ENCODE peak calls at places on chromosomes 6 and 20, in nine cellular contexts. One of them, this sample, is unnamed.

GRCh38 chr6:75458895-75459294 is 34.7 kb downstream of the FILIP1 start:
- DNase-seq in psoas muscle: no peak
- DNase-seq in ovary: no peak
- DNase-seq in GM20000: no peak
- DNase-seq in brain microvascular endothelial cell: peak; percentile 74
- DNase-seq in SK-N-SH: no peak
- DNase-seq in PC-3: no peak
- DNase-seq in CD8-positive, alpha-beta T cell: no peak
- DNase-seq in HFF-Myc: no peak
- DNase-seq in this sample: no peak

GRCh38 chr6:11992086-11992485 is 20.0 kb upstream of the HIVEP1 start:
- DNase-seq in brain microvascular endothelial cell: no peak
- DNase-seq in psoas muscle: no peak
- DNase-seq in GM20000: no peak
- DNase-seq in CD8-positive, alpha-beta T cell: no peak
- DNase-seq in HFF-Myc: no peak
- DNase-seq in PC-3: no peak
- DNase-seq in ovary: no peak
- DNase-seq in SK-N-SH: no peak
- DNase-seq in this sample: no peak

GRCh38 chr6:24537082-24537699 is 42.4 kb downstream of the ALDH5A1 start:
- DNase-seq in psoas muscle: no peak
- DNase-seq in GM20000: no peak
- DNase-seq in HFF-Myc: no peak
- DNase-seq in ovary: no peak
- DNase-seq in brain microvascular endothelial cell: no peak
- DNase-seq in CD8-positive, alpha-beta T cell: no peak
- DNase-seq in PC-3: peak; percentile 29
- DNase-seq in SK-N-SH: no peak
- DNase-seq in this sample: no peak

GRCh38 chr6:39615622-39616021 is 109.6 kb downstream of the KIF6 start:
- DNase-seq in psoas muscle: no peak
- DNase-seq in CD8-positive, alpha-beta T cell: no peak
- DNase-seq in ovary: no peak
- DNase-seq in brain microvascular endothelial cell: no peak
- DNase-seq in GM20000: no peak
- DNase-seq in PC-3: no peak
- DNase-seq in HFF-Myc: no peak
- DNase-seq in SK-N-SH: no peak
- DNase-seq in this sample: no peak

GRCh38 chr6:72040106-72040505 is 153.8 kb downstream of the RIMS1 start:
- DNase-seq in HFF-Myc: no peak
- DNase-seq in CD8-positive, alpha-beta T cell: no peak
- DNase-seq in SK-N-SH: no peak
- DNase-seq in brain microvascular endothelial cell: no peak
- DNase-seq in psoas muscle: no peak
- DNase-seq in ovary: no peak
- DNase-seq in GM20000: no peak
- DNase-seq in PC-3: no peak
- DNase-seq in this sample: no peak

GRCh38 chr6:144283781-144284473 is 1.2 kb upstream of the UTRN start:
- DNase-seq in brain microvascular endothelial cell: peak; percentile 20
- DNase-seq in CD8-positive, alpha-beta T cell: no peak
- DNase-seq in SK-N-SH: no peak
- DNase-seq in GM20000: peak; percentile 25
- DNase-seq in ovary: no peak
- DNase-seq in HFF-Myc: no peak
- DNase-seq in psoas muscle: no peak
- DNase-seq in PC-3: peak; percentile 52
- DNase-seq in this sample: no peak

GRCh38 chr20:44691424-44692423 is 23.4 kb upstream of the CCN5 start:
- DNase-seq in GM20000: no peak
- DNase-seq in ovary: no peak
- DNase-seq in SK-N-SH: peak; percentile 3
- DNase-seq in psoas muscle: peak; percentile 88
- DNase-seq in CD8-positive, alpha-beta T cell: no peak
- DNase-seq in PC-3: no peak
- DNase-seq in HFF-Myc: no peak
- DNase-seq in brain microvascular endothelial cell: no peak
- DNase-seq in this sample: no peak

GRCh38 chr6:6699741-6700367 is 111.3 kb downstream of the LY86 start:
- DNase-seq in SK-N-SH: peak; percentile 28
- DNase-seq in brain microvascular endothelial cell: peak; percentile 90
- DNase-seq in GM20000: no peak
- DNase-seq in HFF-Myc: peak; percentile 98
- DNase-seq in psoas muscle: peak; percentile 75
- DNase-seq in PC-3: peak; percentile 86
- DNase-seq in ovary: peak; percentile 74
- DNase-seq in CD8-positive, alpha-beta T cell: no peak
- DNase-seq in this sample: no peak

GRCh38 chr20:41249371-41249770 is 68.2 kb downstream of the ZHX3 start:
- DNase-seq in GM20000: peak; percentile 36
- DNase-seq in psoas muscle: peak; percentile 88
- DNase-seq in PC-3: peak; percentile 83
- DNase-seq in HFF-Myc: peak; percentile 52
- DNase-seq in brain microvascular endothelial cell: peak; percentile 92
- DNase-seq in ovary: peak; percentile 78
- DNase-seq in SK-N-SH: no peak
- DNase-seq in CD8-positive, alpha-beta T cell: no peak
- DNase-seq in this sample: peak; percentile 9

GRCh38 chr20:41248371-41249024 is 69.0 kb downstream of the ZHX3 start:
- DNase-seq in PC-3: peak; percentile 31
- DNase-seq in CD8-positive, alpha-beta T cell: no peak
- DNase-seq in ovary: no peak
- DNase-seq in brain microvascular endothelial cell: peak; percentile 48
- DNase-seq in SK-N-SH: no peak
- DNase-seq in GM20000: no peak
- DNase-seq in psoas muscle: no peak
- DNase-seq in HFF-Myc: no peak
- DNase-seq in this sample: no peak

GRCh38 chr20:41249781-41250281 is 67.7 kb downstream of the ZHX3 start:
- DNase-seq in ovary: peak; percentile 57
- DNase-seq in psoas muscle: peak; percentile 61
- DNase-seq in GM20000: peak; percentile 17
- DNase-seq in CD8-positive, alpha-beta T cell: no peak
- DNase-seq in SK-N-SH: peak; percentile 18
- DNase-seq in brain microvascular endothelial cell: peak; percentile 45
- DNase-seq in HFF-Myc: peak; percentile 21
- DNase-seq in PC-3: peak; percentile 25
- DNase-seq in this sample: peak; percentile 16

GRCh38 chr20:41245086-41245707 is 72.3 kb downstream of the ZHX3 start:
- DNase-seq in SK-N-SH: no peak
- DNase-seq in brain microvascular endothelial cell: no peak
- DNase-seq in GM20000: no peak
- DNase-seq in PC-3: no peak
- DNase-seq in psoas muscle: no peak
- DNase-seq in CD8-positive, alpha-beta T cell: no peak
- DNase-seq in HFF-Myc: no peak
- DNase-seq in ovary: no peak
- DNase-seq in this sample: no peak

GRCh38 chr20:41247523-41248370 is 69.8 kb downstream of the ZHX3 start:
- DNase-seq in ovary: no peak
- DNase-seq in PC-3: no peak
- DNase-seq in psoas muscle: no peak
- DNase-seq in CD8-positive, alpha-beta T cell: no peak
- DNase-seq in HFF-Myc: no peak
- DNase-seq in brain microvascular endothelial cell: no peak
- DNase-seq in GM20000: no peak
- DNase-seq in SK-N-SH: no peak
- DNase-seq in this sample: no peak
- TF ChIP-seq CTCF in ovary: no peak
- TF ChIP-seq CTCF in PC-3: no peak
- TF ChIP-seq CTCF in psoas muscle: no peak
- TF ChIP-seq CTCF in CD8-positive, alpha-beta T cell: no peak
- TF ChIP-seq CTCF in HFF-Myc: no peak
- TF ChIP-seq CTCF in brain microvascular endothelial cell: no peak
- TF ChIP-seq CTCF in GM20000: no peak
- TF ChIP-seq CTCF in SK-N-SH: no peak
- TF ChIP-seq CTCF in this sample: no peak

GRCh38 chr20:22954661-22955060 is 80.5 kb upstream of the SSTR4 start:
- DNase-seq in GM20000: no peak
- DNase-seq in SK-N-SH: no peak
- DNase-seq in psoas muscle: no peak
- DNase-seq in CD8-positive, alpha-beta T cell: no peak
- DNase-seq in brain microvascular endothelial cell: no peak
- DNase-seq in ovary: no peak
- DNase-seq in PC-3: no peak
- DNase-seq in HFF-Myc: no peak
- DNase-seq in this sample: no peak

GRCh38 chr20:22963581-22963980 is 71.5 kb upstream of the SSTR4 start:
- DNase-seq in HFF-Myc: no peak
- DNase-seq in SK-N-SH: no peak
- DNase-seq in CD8-positive, alpha-beta T cell: no peak
- DNase-seq in psoas muscle: no peak
- DNase-seq in GM20000: no peak
- DNase-seq in PC-3: no peak
- DNase-seq in brain microvascular endothelial cell: no peak
- DNase-seq in ovary: no peak
- DNase-seq in this sample: no peak

GRCh38 chr20:22962567-22963439 is 72.3 kb upstream of the SSTR4 start:
- DNase-seq in brain microvascular endothelial cell: no peak
- DNase-seq in PC-3: peak; percentile 85
- DNase-seq in HFF-Myc: no peak
- DNase-seq in GM20000: no peak
- DNase-seq in ovary: no peak
- DNase-seq in psoas muscle: no peak
- DNase-seq in CD8-positive, alpha-beta T cell: no peak
- DNase-seq in SK-N-SH: no peak
- DNase-seq in this sample: no peak

DNA sequence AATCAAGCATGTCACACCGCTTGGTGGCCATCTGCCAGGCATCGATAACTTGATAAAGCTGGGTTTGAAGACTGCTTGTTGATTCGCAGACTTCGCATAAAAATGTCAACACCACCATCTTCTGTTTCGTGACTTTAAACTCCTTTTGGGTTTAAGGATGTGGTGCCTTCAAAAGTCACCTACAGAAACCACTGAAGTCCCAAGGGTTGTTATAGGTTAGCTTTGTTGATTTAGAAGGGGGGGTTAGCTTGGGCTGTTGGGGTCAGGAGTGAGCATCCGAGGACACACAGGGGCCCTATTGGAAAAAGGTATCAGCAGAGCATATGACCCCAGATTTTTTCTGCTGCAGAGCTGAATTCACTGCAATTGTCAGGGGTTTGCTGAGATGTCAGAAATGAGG is 76.7 kb upstream of the SSTR4 start:
- DNase-seq in HFF-Myc: no peak
- DNase-seq in brain microvascular endothelial cell: no peak
- DNase-seq in ovary: no peak
- DNase-seq in GM20000: no peak
- DNase-seq in SK-N-SH: no peak
- DNase-seq in CD8-positive, alpha-beta T cell: no peak
- DNase-seq in psoas muscle: no peak
- DNase-seq in PC-3: no peak
- DNase-seq in this sample: no peak
- TF ChIP-seq CTCF in HFF-Myc: no peak
- TF ChIP-seq CTCF in brain microvascular endothelial cell: no peak
- TF ChIP-seq CTCF in ovary: no peak
- TF ChIP-seq CTCF in GM20000: no peak
- TF ChIP-seq CTCF in SK-N-SH: no peak
- TF ChIP-seq CTCF in CD8-positive, alpha-beta T cell: no peak
- TF ChIP-seq CTCF in psoas muscle: no peak
- TF ChIP-seq CTCF in PC-3: no peak
- TF ChIP-seq CTCF in this sample: no peak

DNA sequence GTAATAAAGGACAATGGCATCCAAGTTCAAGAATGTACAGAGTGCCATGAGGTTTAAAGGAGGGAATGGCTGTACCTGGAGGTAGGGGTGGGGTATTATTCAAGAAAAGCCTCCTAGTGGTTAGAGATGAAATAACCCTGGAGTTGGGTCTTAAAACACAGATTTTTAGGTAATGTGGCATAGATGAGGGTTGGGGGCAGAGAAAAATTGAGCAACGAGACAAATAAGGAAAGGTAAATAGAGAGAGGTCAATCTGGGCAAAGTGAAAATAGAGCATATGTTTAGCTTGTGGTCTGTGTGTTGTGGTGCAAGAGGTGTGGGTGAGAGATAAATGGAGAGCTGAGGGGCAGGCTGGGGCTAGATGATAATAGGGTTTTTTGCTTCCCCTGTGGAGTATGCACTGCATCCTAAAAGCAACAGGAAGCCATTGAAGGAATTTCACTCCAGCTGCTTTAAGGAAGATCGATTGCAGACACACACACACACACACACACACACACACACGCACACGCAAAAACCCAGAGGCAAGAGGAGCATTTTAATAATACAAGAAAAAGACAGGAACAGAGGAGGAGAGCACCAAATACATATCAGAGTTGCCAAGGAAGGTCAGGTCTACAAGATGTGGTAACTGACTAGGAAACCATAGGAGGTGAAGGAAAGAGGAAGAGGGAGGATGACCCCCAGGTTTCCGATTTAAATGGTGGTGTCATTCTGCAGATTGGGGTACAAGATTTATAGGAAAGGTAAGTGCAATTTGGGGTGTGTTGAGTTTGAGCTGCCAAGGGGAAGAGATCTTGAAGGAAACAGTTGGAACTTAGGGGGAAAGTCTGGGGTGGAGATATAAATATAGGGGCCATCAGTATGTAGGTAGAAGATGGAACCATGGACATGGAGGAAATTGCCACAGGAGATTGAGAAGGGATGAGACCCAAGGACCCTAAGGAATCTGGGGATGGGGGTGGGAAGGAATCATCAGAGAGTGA is 31.3 kb upstream of the ADGRF1 start:
- DNase-seq in ovary: no peak
- DNase-seq in PC-3: peak; percentile 41
- DNase-seq in psoas muscle: no peak
- DNase-seq in brain microvascular endothelial cell: no peak
- DNase-seq in GM20000: no peak
- DNase-seq in CD8-positive, alpha-beta T cell: no peak
- DNase-seq in HFF-Myc: no peak
- DNase-seq in SK-N-SH: no peak
- DNase-seq in this sample: no peak
- TF ChIP-seq CTCF in ovary: no peak
- TF ChIP-seq CTCF in PC-3: peak; percentile 69
- TF ChIP-seq CTCF in psoas muscle: no peak
- TF ChIP-seq CTCF in brain microvascular endothelial cell: peak; percentile 49
- TF ChIP-seq CTCF in GM20000: no peak
- TF ChIP-seq CTCF in CD8-positive, alpha-beta T cell: no peak
- TF ChIP-seq CTCF in HFF-Myc: peak; percentile 21
- TF ChIP-seq CTCF in SK-N-SH: peak; percentile 34
- TF ChIP-seq CTCF in this sample: peak; percentile 52

DNA sequence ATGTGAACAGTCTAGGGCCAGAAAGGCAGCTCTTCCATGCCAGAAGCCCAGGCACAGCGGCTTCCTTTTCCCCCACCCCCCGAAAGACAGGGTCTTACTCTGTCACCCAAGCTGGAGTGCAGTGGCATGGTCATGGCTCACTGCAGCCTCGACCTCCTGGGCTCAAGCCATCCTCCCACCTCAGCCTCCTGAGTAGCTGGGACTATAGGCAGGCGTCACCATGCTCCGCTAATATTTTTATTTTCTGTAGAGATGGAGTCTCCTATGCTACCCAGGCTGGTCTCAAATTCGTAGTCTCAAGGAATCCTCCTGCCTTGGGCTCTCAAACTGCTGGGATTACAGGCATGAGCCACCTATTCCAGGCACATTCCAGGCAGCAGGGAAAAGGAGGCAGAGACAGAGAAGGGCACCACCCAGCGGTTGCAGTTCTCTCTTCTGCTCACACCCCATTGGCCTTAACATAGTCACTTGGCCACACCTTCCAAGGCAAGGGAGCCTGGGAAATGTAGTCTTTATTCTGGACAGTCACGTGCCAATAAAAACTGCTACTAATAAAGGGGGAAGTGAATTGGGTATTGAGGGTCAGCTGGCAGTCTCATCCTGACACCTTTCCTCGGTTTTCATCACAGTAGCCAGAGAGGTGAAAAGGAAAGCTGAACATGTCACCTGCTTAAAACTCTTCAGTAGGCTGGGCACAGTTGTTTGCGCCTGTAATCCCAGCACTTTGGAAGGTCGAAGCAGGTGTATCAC is 205.9 kb downstream of the ZMYND8 start:
- DNase-seq in PC-3: peak; percentile 82
- DNase-seq in CD8-positive, alpha-beta T cell: no peak
- DNase-seq in HFF-Myc: peak; percentile 43
- DNase-seq in SK-N-SH: peak; percentile 82
- DNase-seq in GM20000: peak; percentile 40
- DNase-seq in brain microvascular endothelial cell: peak; percentile 77
- DNase-seq in psoas muscle: peak; percentile 61
- DNase-seq in ovary: no peak
- DNase-seq in this sample: peak; percentile 65
- TF ChIP-seq CTCF in PC-3: peak; percentile 85
- TF ChIP-seq CTCF in CD8-positive, alpha-beta T cell: no peak
- TF ChIP-seq CTCF in HFF-Myc: peak; percentile 59
- TF ChIP-seq CTCF in SK-N-SH: peak; percentile 80
- TF ChIP-seq CTCF in GM20000: no peak
- TF ChIP-seq CTCF in brain microvascular endothelial cell: peak; percentile 73
- TF ChIP-seq CTCF in psoas muscle: peak; percentile 27
- TF ChIP-seq CTCF in ovary: no peak
- TF ChIP-seq CTCF in this sample: peak; percentile 72

This sample was measured in neural crest cell.